ENCODE peak calls at places on chromosomes 7 and 10, in nine cellular contexts. D is mucosa of gallbladder; J is colonic mucosa; F is activated effector memory CD4-positive, alpha-beta T cell treated with Interleukin-2 at 50 U/mL for 16 hours; V is small intestine; S is AG08395; X is left lung; I is T-helper 2 cell; B is Caki2. G is an unnamed sample.

GRCh38 chr10:29841724-29842649 is 207.2 kb upstream of the SVIL start:
- DNase-seq in D (peak; percentile 65), J (no peak), F (no peak), V (peak; percentile 66), S (peak; percentile 51), X (peak; percentile 76), I (no peak), B (peak; percentile 78), G (no peak)

GRCh38 chr10:23343591-23344225 is 889 bp downstream of the C10orf67 start:
- DNase-seq in D (peak; percentile 33), J (peak; percentile 56), F (peak; percentile 21), V (peak; percentile 44), S (no peak), X (peak; percentile 68), I (no peak), B (peak; percentile 33), G (no peak)

GRCh38 chr7:133688483-133689239 is 435.8 kb downstream of the EXOC4 start:
- DNase-seq in D (no peak), J (no peak), F (no peak), V (no peak), S (peak; percentile 24), X (no peak), I (no peak), B (no peak), G (no peak)

GRCh38 chr10:110422548-110422947 is 75.2 kb upstream of the DUSP5 start:
- DNase-seq in D (no peak), J (no peak), F (no peak), V (no peak), S (no peak), X (no peak), I (no peak), B (no peak), G (no peak)

GRCh38 chr10:51667992-51668689 is 31.3 kb downstream of the CSTF2T start:
- DNase-seq in D (no peak), J (no peak), F (no peak), V (no peak), S (peak; percentile 25), X (no peak), I (no peak), B (no peak), G (no peak)

GRCh38 chr10:119342017-119342734 is 134.8 kb downstream of the GRK5 start:
- DNase-seq in D (peak; percentile 45), J (peak; percentile 34), F (no peak), V (no peak), S (peak; percentile 48), X (no peak), I (no peak), B (no peak), G (peak; percentile 8)

GRCh38 chr10:68334672-68335467 is 2.1 kb upstream of the PBLD start:
- DNase-seq in D (no peak), J (no peak), F (no peak), V (no peak), S (no peak), X (no peak), I (no peak), B (no peak), G (no peak)

GRCh38 chr10:111081595-111081994 is 4.8 kb downstream of the ADRA2A start:
- DNase-seq in D (peak; percentile 9), J (no peak), F (no peak), V (no peak), S (no peak), X (no peak), I (no peak), B (no peak), G (no peak)

GRCh38 chr10:50594012-50594411 is 29.7 kb downstream of the SGMS1 start:
- DNase-seq in D (no peak), J (no peak), F (no peak), V (no peak), S (peak; percentile 63), X (no peak), I (no peak), B (no peak), G (no peak)

GRCh38 chr10:28180654-28181053 is 122.2 kb downstream of the MPP7 start:
- DNase-seq in D (no peak), J (no peak), F (no peak), V (no peak), S (no peak), X (no peak), I (no peak), B (no peak), G (no peak)